ENCODE peak calls at places on chromosome 3, in nine cellular contexts. W is omental fat pad, V is HepG2, P is GM23338, H is mucosa of descending colon, G is bronchial epithelial cell, E is foreskin fibroblast, T is dorsolateral prefrontal cortex, U is IMR-90. Z is an unnamed sample.

GRCh38 chr3:34305266-34305665 is 506.8 kb downstream of the PDCD6IP start:
- DNase-seq in W (no peak), V (no peak), P (no peak), H (no peak), G (peak), E (no peak), T (no peak), U (no peak), Z (no peak)

GRCh38 chr3:188627652-188628051 is 473.7 kb downstream of the LPP start:
- DNase-seq in W (no peak), V (no peak), P (no peak), H (no peak), G (peak), E (peak), T (no peak), U (peak), Z (no peak)

GRCh38 chr3:173737167-173737808 is 339.7 kb downstream of the NLGN1 start:
- DNase-seq in W (no peak), V (no peak), P (no peak), H (no peak), G (peak), E (no peak), T (no peak), U (no peak), Z (no peak)

GRCh38 chr3:57143886-57144459 is 21.2 kb downstream of the IL17RD start:
- DNase-seq in W (no peak), V (no peak), P (no peak), H (no peak), G (no peak), E (no peak), T (no peak), U (no peak), Z (no peak)

GRCh38 chr3:108757404-108757982 is at the start of gene RETNLB:
- DNase-seq in W (no peak), V (no peak), P (no peak), H (peak), G (no peak), E (no peak), T (no peak), U (no peak), Z (no peak)

GRCh38 chr3:53231532-53232511 is 24.0 kb downstream of the TKT start:
- DNase-seq in W (no peak), V (no peak), P (no peak), H (no peak), G (no peak), E (no peak), T (no peak), U (no peak), Z (no peak)

GRCh38 chr3:57048052-57048671 is 12.3 kb upstream of the SPATA12 start:
- DNase-seq in W (no peak), V (no peak), P (no peak), H (peak), G (no peak), E (peak), T (no peak), U (no peak), Z (no peak)

GRCh38 chr3:148513066-148513671 is 184.5 kb upstream of the AGTR1 start:
- DNase-seq in W (no peak), V (no peak), P (no peak), H (no peak), G (peak), E (peak), T (no peak), U (peak), Z (no peak)

GRCh38 chr3:149615731-149616221 is 42.0 kb downstream of the WWTR1 start:
- DNase-seq in W (no peak), V (peak), P (no peak), H (no peak), G (peak), E (no peak), T (no peak), U (peak), Z (no peak)

GRCh38 chr3:141441381-141442365 is 45.2 kb upstream of the RASA2 start:
- DNase-seq in W (no peak), V (peak), P (peak), H (peak), G (peak), E (peak), T (peak), U (peak), Z (peak)

GRCh38 chr3:24722106-24722505 is 227.5 kb upstream of the THRB start:
- DNase-seq in W (no peak), V (no peak), P (no peak), H (peak), G (no peak), E (no peak), T (peak), U (no peak), Z (no peak)

GRCh38 chr3:36362973-36363372 is 17.3 kb upstream of the STAC start:
- DNase-seq in W (no peak), V (peak), P (peak), H (no peak), G (peak), E (peak), T (no peak), U (peak), Z (no peak)

GRCh38 chr3:19154693-19155250 is 6.5 kb downstream of the KCNH8 start:
- DNase-seq in W (no peak), V (no peak), P (no peak), H (no peak), G (no peak), E (no peak), T (no peak), U (no peak), Z (no peak)

GRCh38 chr3:159922861-159923312 is 65.7 kb upstream of the IL12A start:
- DNase-seq in W (no peak), V (no peak), P (no peak), H (no peak), G (no peak), E (no peak), T (no peak), U (no peak), Z (peak)

GRCh38 chr3:165040186-165040585 is 38.1 kb downstream of the SI start:
- DNase-seq in W (no peak), V (no peak), P (no peak), H (no peak), G (no peak), E (no peak), T (no peak), U (no peak), Z (no peak)

GRCh38 chr3:39171860-39172259 is 18.5 kb upstream of the CSRNP1 start:
- DNase-seq in W (no peak), V (no peak), P (no peak), H (no peak), G (no peak), E (no peak), T (no peak), U (no peak), Z (no peak)

GRCh38 chr3:11603628-11604027 is 40.1 kb downstream of the VGLL4 start:
- DNase-seq in W (no peak), V (no peak), P (no peak), H (no peak), G (no peak), E (no peak), T (no peak), U (peak), Z (no peak)

GRCh38 chr3:57688291-57688690 is 4.6 kb downstream of the DENND6A start:
- DNase-seq in W (no peak), V (no peak), P (no peak), H (no peak), G (no peak), E (no peak), T (no peak), U (no peak), Z (no peak)

GRCh38 chr3:58287354-58287753 is 18.7 kb upstream of the RPP14 start:
- DNase-seq in W (no peak), V (no peak), P (no peak), H (no peak), G (no peak), E (no peak), T (no peak), U (no peak), Z (no peak)

GRCh38 chr3:42250761-42251160 is 15.2 kb downstream of the CCK start:
- DNase-seq in W (no peak), V (no peak), P (no peak), H (no peak), G (no peak), E (no peak), T (no peak), U (no peak), Z (no peak)

GRCh38 chr3:53691885-53692284 is 154.3 kb downstream of the CHDH start:
- DNase-seq in W (no peak), V (peak), P (no peak), H (no peak), G (no peak), E (no peak), T (no peak), U (no peak), Z (no peak)

GRCh38 chr3:107987036-107987557 is 103.7 kb downstream of the CD47 start:
- DNase-seq in W (peak), V (peak), P (no peak), H (peak), G (peak), E (peak), T (no peak), U (peak), Z (no peak)

GRCh38 chr3:127458698-127459097 is 131.8 kb downstream of the TPRA1 start:
- DNase-seq in W (no peak), V (no peak), P (peak), H (peak), G (no peak), E (peak), T (no peak), U (no peak), Z (peak)

GRCh38 chr3:40079203-40079844 is 230.2 kb upstream of the EIF1B start:
- DNase-seq in W (no peak), V (peak), P (peak), H (no peak), G (peak), E (peak), T (no peak), U (peak), Z (no peak)

GRCh38 chr3:124565013-124565412 is 165.2 kb upstream of the UMPS start:
- DNase-seq in W (peak), V (peak), P (peak), H (peak), G (peak), E (peak), T (peak), U (peak), Z (peak)

GRCh38 chr3:172312711-172313110 is 135.5 kb downstream of the GHSR start:
- DNase-seq in W (no peak), V (no peak), P (no peak), H (no peak), G (no peak), E (no peak), T (no peak), U (no peak), Z (no peak)

GRCh38 chr3:110568246-110568645 is 503.4 kb upstream of the NECTIN3 start:
- DNase-seq in W (no peak), V (no peak), P (no peak), H (no peak), G (peak), E (peak), T (no peak), U (peak), Z (no peak)

GRCh38 chr3:149009732-149010131 is 18.4 kb downstream of the GYG1 start:
- DNase-seq in W (no peak), V (no peak), P (no peak), H (peak), G (no peak), E (peak), T (no peak), U (peak), Z (no peak)

GRCh38 chr3:61890167-61890566 is 328.8 kb downstream of the PTPRG start:
- DNase-seq in W (no peak), V (no peak), P (no peak), H (no peak), G (no peak), E (no peak), T (no peak), U (no peak), Z (no peak)

GRCh38 chr3:42256135-42256819 is 9.7 kb downstream of the CCK start:
- DNase-seq in W (no peak), V (no peak), P (no peak), H (no peak), G (peak), E (peak), T (no peak), U (peak), Z (no peak)

GRCh38 chr3:112610121-112610520 is 30.8 kb downstream of the CCDC80 start:
- DNase-seq in W (no peak), V (no peak), P (no peak), H (no peak), G (no peak), E (peak), T (no peak), U (peak), Z (no peak)

GRCh38 chr3:157201648-157202278 is 41.8 kb upstream of the CCNL1 start:
- DNase-seq in W (no peak), V (peak), P (peak), H (no peak), G (peak), E (peak), T (no peak), U (peak), Z (peak)

GRCh38 chr3:72050048-72050632 is 265.2 kb upstream of the PROK2 start:
- DNase-seq in W (no peak), V (no peak), P (no peak), H (no peak), G (no peak), E (no peak), T (no peak), U (no peak), Z (no peak)

GRCh38 chr3:120561251-120562045 is 34.7 kb upstream of the NDUFB4 start:
- DNase-seq in W (peak), V (peak), P (peak), H (peak), G (peak), E (peak), T (peak), U (peak), Z (peak)

DNA sequence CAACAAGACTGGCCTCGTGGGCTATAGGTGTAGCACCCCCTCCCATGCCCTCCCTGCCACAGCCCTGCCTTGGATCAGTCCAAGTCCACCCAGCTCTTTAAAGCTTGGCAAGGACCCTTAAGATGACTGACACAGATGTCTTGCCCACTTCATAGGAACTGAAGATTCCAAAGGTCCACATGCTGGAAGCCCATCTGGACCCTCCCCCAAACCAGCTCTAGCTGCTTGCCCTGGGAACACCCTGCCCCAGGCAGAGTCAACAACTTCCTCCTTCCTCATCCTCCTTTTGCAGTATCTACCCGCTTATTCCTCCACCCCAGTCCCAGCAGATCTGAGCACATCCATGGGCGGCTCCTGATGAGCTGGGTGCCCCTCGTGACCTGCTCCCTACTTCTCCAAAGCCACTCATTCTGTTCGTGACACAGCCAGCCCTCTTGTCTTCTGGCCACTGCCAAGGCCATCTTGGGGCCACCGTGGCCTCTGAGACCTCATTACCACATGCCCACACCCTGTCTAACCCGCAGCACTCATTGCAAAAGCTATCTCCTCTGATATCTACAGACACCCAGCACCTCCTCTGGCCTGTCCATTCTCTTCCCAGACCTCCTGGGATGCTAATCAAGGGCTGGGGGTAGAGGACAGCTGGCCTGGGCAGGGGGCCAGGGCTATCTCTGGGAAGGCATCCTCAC is 2.0 kb upstream of the PFKFB4 start:
- DNase-seq in W (no peak), V (no peak), P (no peak), H (no peak), G (no peak), E (no peak), T (no peak), U (no peak), Z (no peak)
- TF ChIP-seq CTCF in W (no peak), V (no peak), P (no peak), H (no peak), G (no peak), E (no peak), T (peak), U (no peak), Z (no peak)

GRCh38 chr3:100574536-100574935 is 34.9 kb upstream of the ADGRG7 start:
- DNase-seq in W (no peak), V (no peak), P (no peak), H (no peak), G (no peak), E (no peak), T (no peak), U (no peak), Z (no peak)

GRCh38 chr3:100580147-100580546 is 29.3 kb upstream of the ADGRG7 start:
- DNase-seq in W (no peak), V (no peak), P (no peak), H (no peak), G (no peak), E (no peak), T (no peak), U (no peak), Z (no peak)

GRCh38 chr3:100578646-100579045 is 30.8 kb upstream of the ADGRG7 start:
- DNase-seq in W (no peak), V (no peak), P (no peak), H (no peak), G (no peak), E (no peak), T (no peak), U (no peak), Z (no peak)

GRCh38 chr3:100575704-100576103 is 33.7 kb upstream of the ADGRG7 start:
- DNase-seq in W (no peak), V (no peak), P (no peak), H (no peak), G (no peak), E (no peak), T (no peak), U (no peak), Z (no peak)

GRCh38 chr3:100577382-100578008 is 31.9 kb upstream of the ADGRG7 start:
- DNase-seq in W (no peak), V (no peak), P (peak), H (no peak), G (no peak), E (no peak), T (no peak), U (no peak), Z (no peak)
- TF ChIP-seq CTCF in W (no peak), V (no peak), P (peak), H (no peak), G (no peak), E (no peak), T (no peak), U (no peak), Z (no peak)

GRCh38 chr3:52153389-52154096 is 680 bp downstream of the POC1A start:
- DNase-seq in W (no peak), V (peak), P (peak), H (peak), G (peak), E (peak), T (no peak), U (peak), Z (no peak)

GRCh38 chr3:52150860-52151259 is 3.4 kb downstream of the POC1A start:
- DNase-seq in W (no peak), V (no peak), P (no peak), H (no peak), G (no peak), E (no peak), T (no peak), U (no peak), Z (no peak)

GRCh38 chr3:52150357-52150756 is 3.9 kb downstream of the POC1A start:
- DNase-seq in W (no peak), V (no peak), P (no peak), H (no peak), G (no peak), E (no peak), T (no peak), U (no peak), Z (no peak)

GRCh38 chr3:52155912-52156311 is 1.7 kb upstream of the POC1A start:
- DNase-seq in W (no peak), V (no peak), P (no peak), H (no peak), G (no peak), E (no peak), T (no peak), U (no peak), Z (no peak)

GRCh38 chr3:52154135-52155094 is at the start of gene POC1A:
- DNase-seq in W (peak), V (peak), P (peak), H (peak), G (peak), E (peak), T (peak), U (peak), Z (peak)
- TF ChIP-seq CTCF in W (no peak), V (peak), P (no peak), H (no peak), G (no peak), E (no peak), T (peak), U (no peak), Z (no peak)

DNA sequence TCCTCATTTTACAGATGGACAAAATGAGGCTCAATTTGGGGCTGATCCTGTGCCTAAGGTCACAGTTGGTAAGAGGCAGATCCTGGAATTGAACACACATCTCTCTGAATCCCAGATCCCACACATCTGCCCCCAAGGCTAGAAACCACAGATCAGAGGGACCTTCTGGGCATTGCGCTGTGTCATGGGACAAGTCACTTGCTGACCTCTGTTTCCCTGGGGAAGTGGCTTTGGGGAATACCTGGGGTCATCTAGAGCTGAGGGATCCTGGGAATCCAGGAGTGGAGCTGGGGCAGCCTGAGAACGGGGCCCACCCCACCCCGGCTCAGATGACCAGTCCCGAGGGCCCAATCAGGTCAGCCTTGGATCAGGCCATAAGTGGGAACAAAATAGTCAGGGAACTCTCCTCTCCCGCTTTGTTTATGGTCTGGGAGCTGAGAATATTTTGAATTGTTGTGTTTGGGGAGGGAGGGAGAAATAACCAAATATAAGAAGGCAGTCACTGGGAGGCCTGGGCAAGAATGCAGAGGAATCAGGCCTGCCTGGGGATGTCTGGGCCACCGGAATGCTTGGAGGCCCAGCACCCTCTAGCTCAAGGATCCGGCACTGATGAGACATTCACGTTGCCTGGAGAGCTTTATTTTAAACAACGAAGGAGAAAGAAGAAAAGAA is 8.8 kb upstream of the SLC6A6 start:
- DNase-seq in W (no peak), V (no peak), P (no peak), H (no peak), G (no peak), E (no peak), T (no peak), U (peak), Z (no peak)
- TF ChIP-seq CTCF in W (no peak), V (no peak), P (no peak), H (no peak), G (no peak), E (no peak), T (no peak), U (peak), Z (no peak)

GRCh38 chr3:194637066-194637465 is 3.8 kb upstream of the TMEM44 start:
- DNase-seq in W (no peak), V (no peak), P (no peak), H (no peak), G (peak), E (peak), T (no peak), U (no peak), Z (no peak)

GRCh38 chr3:194638991-194639605 is 5.9 kb upstream of the TMEM44 start:
- DNase-seq in W (no peak), V (no peak), P (no peak), H (no peak), G (no peak), E (no peak), T (no peak), U (no peak), Z (no peak)

GRCh38 chr3:194637541-194638400 is 4.6 kb upstream of the TMEM44 start:
- DNase-seq in W (no peak), V (no peak), P (no peak), H (no peak), G (no peak), E (no peak), T (no peak), U (no peak), Z (no peak)

GRCh38 chr3:194642769-194643168 is 9.6 kb upstream of the TMEM44 start:
- DNase-seq in W (no peak), V (no peak), P (no peak), H (no peak), G (no peak), E (no peak), T (no peak), U (no peak), Z (no peak)

DNA sequence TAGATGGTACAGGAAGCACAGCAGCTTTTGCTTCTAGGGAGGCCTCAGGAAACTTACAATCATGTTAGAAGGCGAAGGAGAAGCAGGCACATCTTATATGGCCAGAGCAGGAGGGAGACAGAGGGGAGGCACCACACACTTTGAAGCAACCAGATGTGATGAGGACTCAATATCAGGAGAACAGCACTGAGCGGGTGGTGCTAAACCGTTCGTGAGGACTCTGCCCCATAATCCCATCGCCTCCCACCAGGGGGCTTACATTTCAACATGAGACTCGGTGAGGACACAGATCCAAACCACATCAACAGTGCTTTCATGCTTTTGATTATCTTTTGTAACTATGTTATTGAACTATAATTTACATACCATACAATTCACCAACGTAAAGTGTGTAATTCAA is 7.6 kb upstream of the TMEM44 start:
- DNase-seq in W (no peak), V (peak), P (peak), H (no peak), G (no peak), E (peak), T (no peak), U (peak), Z (no peak)
- TF ChIP-seq CTCF in W (no peak), V (peak), P (peak), H (no peak), G (peak), E (no peak), T (no peak), U (peak), Z (peak)

Z was measured in GM13977.